ENCODE peak calls at places on chromosomes 2 and 18, in ten cellular contexts. One of them, this sample, is unnamed.

GRCh38 chr2:36667931-36668330 is 28.6 kb upstream of the VIT start:
- DNase-seq in A673: no peak
- DNase-seq in choroid plexus epithelial cell: peak; percentile 22
- DNase-seq in sigmoid colon: no peak
- DNase-seq in ovary: no peak
- DNase-seq in fibroblast of the aortic adventitia: no peak
- DNase-seq in AG04450: no peak
- DNase-seq in colonic mucosa: no peak
- DNase-seq in fibroblast of villous mesenchyme: no peak
- DNase-seq in breast epithelium: no peak
- DNase-seq in this sample: no peak

GRCh38 chr2:130183500-130184373 is 1.7 kb downstream of the MZT2B start:
- DNase-seq in A673: peak; percentile 15
- DNase-seq in choroid plexus epithelial cell: peak; percentile 59
- DNase-seq in sigmoid colon: peak; percentile 78
- DNase-seq in ovary: peak; percentile 66
- DNase-seq in fibroblast of the aortic adventitia: peak; percentile 47
- DNase-seq in AG04450: no peak
- DNase-seq in colonic mucosa: no peak
- DNase-seq in fibroblast of villous mesenchyme: peak; percentile 21
- DNase-seq in breast epithelium: no peak
- DNase-seq in this sample: no peak

GRCh38 chr18:59646228-59646945 is 50.8 kb downstream of the CCBE1 start:
- DNase-seq in A673: no peak
- DNase-seq in choroid plexus epithelial cell: no peak
- DNase-seq in sigmoid colon: no peak
- DNase-seq in ovary: no peak
- DNase-seq in fibroblast of the aortic adventitia: no peak
- DNase-seq in AG04450: no peak
- DNase-seq in colonic mucosa: no peak
- DNase-seq in fibroblast of villous mesenchyme: no peak
- DNase-seq in breast epithelium: no peak
- DNase-seq in this sample: no peak

GRCh38 chr2:222470802-222471468 is 46.6 kb downstream of the SGPP2 start:
- DNase-seq in A673: no peak
- DNase-seq in choroid plexus epithelial cell: no peak
- DNase-seq in sigmoid colon: no peak
- DNase-seq in ovary: no peak
- DNase-seq in fibroblast of the aortic adventitia: no peak
- DNase-seq in AG04450: no peak
- DNase-seq in colonic mucosa: no peak
- DNase-seq in fibroblast of villous mesenchyme: no peak
- DNase-seq in breast epithelium: no peak
- DNase-seq in this sample: no peak

GRCh38 chr2:46299365-46300263 is 2.4 kb downstream of the EPAS1 start:
- DNase-seq in A673: peak; percentile 68
- DNase-seq in choroid plexus epithelial cell: peak; percentile 74
- DNase-seq in sigmoid colon: peak; percentile 88
- DNase-seq in ovary: peak; percentile 66
- DNase-seq in fibroblast of the aortic adventitia: peak; percentile 81
- DNase-seq in AG04450: no peak
- DNase-seq in colonic mucosa: peak; percentile 81
- DNase-seq in fibroblast of villous mesenchyme: peak; percentile 93
- DNase-seq in breast epithelium: no peak
- DNase-seq in this sample: no peak

GRCh38 chr18:44513233-44513632 is 167.5 kb upstream of the SETBP1 start:
- DNase-seq in A673: no peak
- DNase-seq in choroid plexus epithelial cell: no peak
- DNase-seq in sigmoid colon: no peak
- DNase-seq in ovary: no peak
- DNase-seq in fibroblast of the aortic adventitia: no peak
- DNase-seq in AG04450: no peak
- DNase-seq in colonic mucosa: no peak
- DNase-seq in fibroblast of villous mesenchyme: no peak
- DNase-seq in breast epithelium: no peak
- DNase-seq in this sample: no peak

GRCh38 chr2:170271340-170271739 is 93.4 kb downstream of the MYO3B start:
- DNase-seq in A673: no peak
- DNase-seq in choroid plexus epithelial cell: peak; percentile 8
- DNase-seq in sigmoid colon: no peak
- DNase-seq in ovary: no peak
- DNase-seq in fibroblast of the aortic adventitia: no peak
- DNase-seq in AG04450: no peak
- DNase-seq in colonic mucosa: no peak
- DNase-seq in fibroblast of villous mesenchyme: no peak
- DNase-seq in breast epithelium: no peak
- DNase-seq in this sample: no peak

GRCh38 chr2:155033652-155034051 is 335.2 kb downstream of the KCNJ3 start:
- DNase-seq in A673: no peak
- DNase-seq in choroid plexus epithelial cell: no peak
- DNase-seq in sigmoid colon: no peak
- DNase-seq in ovary: no peak
- DNase-seq in fibroblast of the aortic adventitia: no peak
- DNase-seq in AG04450: no peak
- DNase-seq in colonic mucosa: no peak
- DNase-seq in fibroblast of villous mesenchyme: no peak
- DNase-seq in breast epithelium: no peak
- DNase-seq in this sample: no peak

GRCh38 chr2:216796096-216796840 is 63.6 kb downstream of the TNP1 start:
- DNase-seq in A673: no peak
- DNase-seq in choroid plexus epithelial cell: no peak
- DNase-seq in sigmoid colon: no peak
- DNase-seq in ovary: no peak
- DNase-seq in fibroblast of the aortic adventitia: no peak
- DNase-seq in AG04450: no peak
- DNase-seq in colonic mucosa: no peak
- DNase-seq in fibroblast of villous mesenchyme: peak; percentile 25
- DNase-seq in breast epithelium: no peak
- DNase-seq in this sample: no peak

GRCh38 chr2:216791303-216791702 is 68.6 kb downstream of the TNP1 start:
- DNase-seq in A673: no peak
- DNase-seq in choroid plexus epithelial cell: no peak
- DNase-seq in sigmoid colon: no peak
- DNase-seq in ovary: no peak
- DNase-seq in fibroblast of the aortic adventitia: peak; percentile 17
- DNase-seq in AG04450: no peak
- DNase-seq in colonic mucosa: no peak
- DNase-seq in fibroblast of villous mesenchyme: peak; percentile 49
- DNase-seq in breast epithelium: no peak
- DNase-seq in this sample: no peak

GRCh38 chr2:216793386-216793785 is 66.5 kb downstream of the TNP1 start:
- DNase-seq in A673: no peak
- DNase-seq in choroid plexus epithelial cell: no peak
- DNase-seq in sigmoid colon: no peak
- DNase-seq in ovary: no peak
- DNase-seq in fibroblast of the aortic adventitia: no peak
- DNase-seq in AG04450: no peak
- DNase-seq in colonic mucosa: no peak
- DNase-seq in fibroblast of villous mesenchyme: peak; percentile 48
- DNase-seq in breast epithelium: no peak
- DNase-seq in this sample: no peak

GRCh38 chr2:216789088-216789487 is 70.8 kb downstream of the TNP1 start:
- DNase-seq in A673: no peak
- DNase-seq in choroid plexus epithelial cell: no peak
- DNase-seq in sigmoid colon: no peak
- DNase-seq in ovary: no peak
- DNase-seq in fibroblast of the aortic adventitia: no peak
- DNase-seq in AG04450: no peak
- DNase-seq in colonic mucosa: no peak
- DNase-seq in fibroblast of villous mesenchyme: peak; percentile 31
- DNase-seq in breast epithelium: no peak
- DNase-seq in this sample: no peak

GRCh38 chr2:216792222-216793001 is 67.5 kb downstream of the TNP1 start:
- DNase-seq in A673: peak; percentile 38
- DNase-seq in choroid plexus epithelial cell: peak; percentile 12
- DNase-seq in sigmoid colon: peak; percentile 79
- DNase-seq in ovary: no peak
- DNase-seq in fibroblast of the aortic adventitia: peak; percentile 79
- DNase-seq in AG04450: no peak
- DNase-seq in colonic mucosa: peak; percentile 28
- DNase-seq in fibroblast of villous mesenchyme: peak; percentile 49
- DNase-seq in breast epithelium: no peak
- DNase-seq in this sample: no peak
- TF ChIP-seq CTCF in A673: no peak
- TF ChIP-seq CTCF in choroid plexus epithelial cell: no peak
- TF ChIP-seq CTCF in sigmoid colon: no peak
- TF ChIP-seq CTCF in ovary: no peak
- TF ChIP-seq CTCF in fibroblast of the aortic adventitia: no peak
- TF ChIP-seq CTCF in AG04450: peak; percentile 8
- TF ChIP-seq CTCF in colonic mucosa: no peak
- TF ChIP-seq CTCF in fibroblast of villous mesenchyme: no peak
- TF ChIP-seq CTCF in breast epithelium: no peak
- TF ChIP-seq CTCF in this sample: no peak

GRCh38 chr2:68770271-68771111 is 35.9 kb downstream of the ARHGAP25 start:
- DNase-seq in A673: no peak
- DNase-seq in choroid plexus epithelial cell: no peak
- DNase-seq in sigmoid colon: no peak
- DNase-seq in ovary: no peak
- DNase-seq in fibroblast of the aortic adventitia: no peak
- DNase-seq in AG04450: no peak
- DNase-seq in colonic mucosa: no peak
- DNase-seq in fibroblast of villous mesenchyme: no peak
- DNase-seq in breast epithelium: no peak
- DNase-seq in this sample: no peak

GRCh38 chr2:68768461-68768860 is 33.9 kb downstream of the ARHGAP25 start:
- DNase-seq in A673: no peak
- DNase-seq in choroid plexus epithelial cell: no peak
- DNase-seq in sigmoid colon: no peak
- DNase-seq in ovary: no peak
- DNase-seq in fibroblast of the aortic adventitia: no peak
- DNase-seq in AG04450: no peak
- DNase-seq in colonic mucosa: no peak
- DNase-seq in fibroblast of villous mesenchyme: no peak
- DNase-seq in breast epithelium: no peak
- DNase-seq in this sample: no peak

GRCh38 chr2:68771211-68771721 is 36.7 kb downstream of the ARHGAP25 start:
- DNase-seq in A673: no peak
- DNase-seq in choroid plexus epithelial cell: peak; percentile 39
- DNase-seq in sigmoid colon: no peak
- DNase-seq in ovary: no peak
- DNase-seq in fibroblast of the aortic adventitia: peak; percentile 10
- DNase-seq in AG04450: no peak
- DNase-seq in colonic mucosa: no peak
- DNase-seq in fibroblast of villous mesenchyme: peak; percentile 29
- DNase-seq in breast epithelium: no peak
- DNase-seq in this sample: no peak

GRCh38 chr2:68768951-68769350 is 34.3 kb downstream of the ARHGAP25 start:
- DNase-seq in A673: no peak
- DNase-seq in choroid plexus epithelial cell: no peak
- DNase-seq in sigmoid colon: no peak
- DNase-seq in ovary: no peak
- DNase-seq in fibroblast of the aortic adventitia: no peak
- DNase-seq in AG04450: no peak
- DNase-seq in colonic mucosa: no peak
- DNase-seq in fibroblast of villous mesenchyme: no peak
- DNase-seq in breast epithelium: no peak
- DNase-seq in this sample: no peak

GRCh38 chr2:68769586-68770270 is 35.1 kb downstream of the ARHGAP25 start:
- DNase-seq in A673: no peak
- DNase-seq in choroid plexus epithelial cell: no peak
- DNase-seq in sigmoid colon: no peak
- DNase-seq in ovary: no peak
- DNase-seq in fibroblast of the aortic adventitia: no peak
- DNase-seq in AG04450: no peak
- DNase-seq in colonic mucosa: no peak
- DNase-seq in fibroblast of villous mesenchyme: no peak
- DNase-seq in breast epithelium: no peak
- DNase-seq in this sample: no peak
- H3K4me3 ChIP-seq in A673: no peak overlapping the region
- H3K4me3 ChIP-seq in choroid plexus epithelial cell: no peak overlapping the region
- H3K4me3 ChIP-seq in sigmoid colon: no peak overlapping the region
- H3K4me3 ChIP-seq in ovary: no peak overlapping the region
- H3K4me3 ChIP-seq in fibroblast of the aortic adventitia: no peak overlapping the region
- H3K4me3 ChIP-seq in AG04450: no peak overlapping the region
- H3K4me3 ChIP-seq in colonic mucosa: no peak overlapping the region
- H3K4me3 ChIP-seq in fibroblast of villous mesenchyme: no peak overlapping the region
- H3K4me3 ChIP-seq in breast epithelium: no peak overlapping the region
- H3K4me3 ChIP-seq in this sample: no peak overlapping the region

GRCh38 chr2:127674241-127675209 is 805 bp downstream of the LIMS2 start:
- DNase-seq in A673: no peak
- DNase-seq in choroid plexus epithelial cell: no peak
- DNase-seq in sigmoid colon: peak; percentile 76
- DNase-seq in ovary: no peak
- DNase-seq in fibroblast of the aortic adventitia: no peak
- DNase-seq in AG04450: no peak
- DNase-seq in colonic mucosa: no peak
- DNase-seq in fibroblast of villous mesenchyme: no peak
- DNase-seq in breast epithelium: peak; percentile 54
- DNase-seq in this sample: no peak

GRCh38 chr2:127673304-127674069 is 1.8 kb downstream of the LIMS2 start:
- DNase-seq in A673: no peak
- DNase-seq in choroid plexus epithelial cell: no peak
- DNase-seq in sigmoid colon: peak; percentile 69
- DNase-seq in ovary: no peak
- DNase-seq in fibroblast of the aortic adventitia: peak; percentile 32
- DNase-seq in AG04450: no peak
- DNase-seq in colonic mucosa: no peak
- DNase-seq in fibroblast of villous mesenchyme: no peak
- DNase-seq in breast epithelium: peak; percentile 37
- DNase-seq in this sample: no peak

GRCh38 chr2:127676906-127677305 is 1.6 kb upstream of the LIMS2 start:
- DNase-seq in A673: no peak
- DNase-seq in choroid plexus epithelial cell: no peak
- DNase-seq in sigmoid colon: peak; percentile 89
- DNase-seq in ovary: no peak
- DNase-seq in fibroblast of the aortic adventitia: no peak
- DNase-seq in AG04450: no peak
- DNase-seq in colonic mucosa: no peak
- DNase-seq in fibroblast of villous mesenchyme: no peak
- DNase-seq in breast epithelium: peak; percentile 33
- DNase-seq in this sample: no peak

GRCh38 chr2:127678531-127678930 is 3.2 kb upstream of the LIMS2 start:
- DNase-seq in A673: no peak
- DNase-seq in choroid plexus epithelial cell: no peak
- DNase-seq in sigmoid colon: peak; percentile 58
- DNase-seq in ovary: no peak
- DNase-seq in fibroblast of the aortic adventitia: no peak
- DNase-seq in AG04450: no peak
- DNase-seq in colonic mucosa: no peak
- DNase-seq in fibroblast of villous mesenchyme: no peak
- DNase-seq in breast epithelium: peak; percentile 35
- DNase-seq in this sample: no peak

DNA sequence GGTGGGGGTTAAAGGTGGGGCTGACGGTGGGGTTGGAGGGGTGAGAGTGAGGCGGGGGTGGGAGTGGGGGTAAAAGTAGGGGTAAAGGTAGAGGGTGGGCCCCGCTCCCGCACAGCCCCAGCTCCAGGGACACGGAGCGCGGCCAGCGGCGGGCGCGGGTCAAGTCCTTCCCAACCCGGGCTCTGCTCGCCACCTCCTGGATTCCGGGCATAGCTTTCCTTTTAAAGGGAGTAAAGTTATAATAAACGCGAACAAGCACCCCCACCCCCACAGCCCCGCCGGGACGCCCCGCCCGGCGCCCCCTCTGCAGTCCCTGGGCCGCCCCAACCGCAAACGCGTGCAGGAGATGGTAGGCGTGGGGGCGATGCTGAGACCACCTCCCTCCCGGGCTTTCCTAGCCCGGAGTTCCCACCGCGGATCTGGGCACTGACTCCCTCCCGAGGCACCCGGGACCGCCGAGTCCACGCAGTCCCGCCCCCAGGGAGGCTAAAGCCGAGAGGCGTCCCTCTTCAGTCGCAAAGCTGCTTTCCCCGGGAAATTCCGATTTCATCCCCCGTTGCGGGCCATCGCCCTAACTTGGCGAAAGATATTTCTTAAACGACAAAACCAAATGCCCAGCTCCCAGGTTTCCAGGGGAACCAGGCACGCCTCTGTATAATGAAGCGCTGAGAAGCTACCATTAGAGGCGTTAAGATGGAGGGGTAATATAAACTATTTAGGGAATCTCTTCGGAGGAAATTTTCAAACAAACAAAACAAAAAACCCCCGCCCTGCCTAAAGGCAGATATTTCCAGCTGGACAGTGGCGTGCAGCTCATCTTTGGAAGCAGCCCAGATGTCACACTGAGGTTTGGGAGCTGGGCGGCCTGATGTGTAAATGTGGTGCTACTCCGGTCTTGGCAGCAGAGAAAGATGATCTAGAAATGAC is at the start of gene LIMS2:
- DNase-seq in A673: peak; percentile 24
- DNase-seq in choroid plexus epithelial cell: peak; percentile 20
- DNase-seq in sigmoid colon: peak; percentile 87
- DNase-seq in ovary: no peak
- DNase-seq in fibroblast of the aortic adventitia: peak; percentile 44
- DNase-seq in AG04450: no peak
- DNase-seq in colonic mucosa: no peak
- DNase-seq in fibroblast of villous mesenchyme: peak; percentile 56
- DNase-seq in breast epithelium: peak; percentile 52
- DNase-seq in this sample: no peak
- TF ChIP-seq CTCF in A673: no peak
- TF ChIP-seq CTCF in choroid plexus epithelial cell: no peak
- TF ChIP-seq CTCF in sigmoid colon: no peak
- TF ChIP-seq CTCF in ovary: no peak
- TF ChIP-seq CTCF in fibroblast of the aortic adventitia: peak; percentile 41
- TF ChIP-seq CTCF in AG04450: no peak
- TF ChIP-seq CTCF in colonic mucosa: no peak
- TF ChIP-seq CTCF in fibroblast of villous mesenchyme: no peak
- TF ChIP-seq CTCF in breast epithelium: no peak
- TF ChIP-seq CTCF in this sample: no peak

GRCh38 chr2:99623613-99624012 is 133.8 kb upstream of the REV1 start:
- DNase-seq in A673: no peak
- DNase-seq in choroid plexus epithelial cell: no peak
- DNase-seq in sigmoid colon: no peak
- DNase-seq in ovary: no peak
- DNase-seq in fibroblast of the aortic adventitia: no peak
- DNase-seq in AG04450: no peak
- DNase-seq in colonic mucosa: no peak
- DNase-seq in fibroblast of villous mesenchyme: no peak
- DNase-seq in breast epithelium: no peak
- DNase-seq in this sample: no peak
- H3K4me3 ChIP-seq in A673: no peak overlapping the region
- H3K4me3 ChIP-seq in choroid plexus epithelial cell: no peak overlapping the region
- H3K4me3 ChIP-seq in sigmoid colon: no peak overlapping the region
- H3K4me3 ChIP-seq in ovary: no peak overlapping the region
- H3K4me3 ChIP-seq in fibroblast of the aortic adventitia: no peak overlapping the region
- H3K4me3 ChIP-seq in AG04450: no peak overlapping the region
- H3K4me3 ChIP-seq in colonic mucosa: no peak overlapping the region
- H3K4me3 ChIP-seq in fibroblast of villous mesenchyme: no peak overlapping the region
- H3K4me3 ChIP-seq in breast epithelium: no peak overlapping the region
- H3K4me3 ChIP-seq in this sample: no peak overlapping the region